ENCODE peak calls at places on chromosomes 13 and 19, in eight cellular contexts. One of them, this sample, is unnamed.

GRCh38 chr13:49454388-49455015 is 10.4 kb downstream of the SETDB2 start:
- DNase-seq in HL-60: no peak
- DNase-seq in left colon: no peak
- DNase-seq in endodermal cell: no peak
- DNase-seq in NAMALWA: peak
- DNase-seq in adrenal gland: no peak
- DNase-seq in naive thymus-derived CD8-positive, alpha-beta T cell: no peak
- DNase-seq in head of caudate nucleus: no peak
- DNase-seq in this sample: no peak

GRCh38 chr19:52170863-52171320 is 529 bp downstream of the ZNF836 start:
- DNase-seq in endodermal cell: peak
- DNase-seq in naive thymus-derived CD8-positive, alpha-beta T cell: no peak
- DNase-seq in NAMALWA: no peak
- DNase-seq in head of caudate nucleus: peak
- DNase-seq in adrenal gland: peak
- DNase-seq in left colon: no peak
- DNase-seq in HL-60: no peak
- DNase-seq in this sample: no peak

GRCh38 chr19:510606-511100 is 3.4 kb downstream of the TPGS1 start:
- DNase-seq in endodermal cell: peak
- DNase-seq in NAMALWA: peak
- DNase-seq in adrenal gland: peak
- DNase-seq in head of caudate nucleus: peak
- DNase-seq in naive thymus-derived CD8-positive, alpha-beta T cell: peak
- DNase-seq in left colon: peak
- DNase-seq in HL-60: peak
- DNase-seq in this sample: peak

GRCh38 chr13:45575830-45576180 is 39.7 kb downstream of the ERICH6B start:
- DNase-seq in naive thymus-derived CD8-positive, alpha-beta T cell: no peak
- DNase-seq in HL-60: no peak
- DNase-seq in adrenal gland: no peak
- DNase-seq in head of caudate nucleus: no peak
- DNase-seq in endodermal cell: no peak
- DNase-seq in NAMALWA: no peak
- DNase-seq in left colon: no peak
- DNase-seq in this sample: no peak

GRCh38 chr19:11530432-11530831 is 1.5 kb upstream of the ECSIT start:
- DNase-seq in naive thymus-derived CD8-positive, alpha-beta T cell: peak
- DNase-seq in NAMALWA: peak
- DNase-seq in left colon: peak
- DNase-seq in adrenal gland: peak
- DNase-seq in endodermal cell: peak
- DNase-seq in HL-60: peak
- DNase-seq in head of caudate nucleus: peak
- DNase-seq in this sample: peak

GRCh38 chr13:102141625-102142472 is 260.0 kb downstream of the FGF14 start:
- DNase-seq in HL-60: no peak
- DNase-seq in adrenal gland: no peak
- DNase-seq in endodermal cell: no peak
- DNase-seq in naive thymus-derived CD8-positive, alpha-beta T cell: no peak
- DNase-seq in NAMALWA: peak
- DNase-seq in head of caudate nucleus: no peak
- DNase-seq in left colon: no peak
- DNase-seq in this sample: no peak

GRCh38 chr13:96075953-96076543 is 13.9 kb upstream of the HS6ST3 start:
- DNase-seq in naive thymus-derived CD8-positive, alpha-beta T cell: no peak
- DNase-seq in left colon: no peak
- DNase-seq in HL-60: no peak
- DNase-seq in head of caudate nucleus: no peak
- DNase-seq in adrenal gland: no peak
- DNase-seq in endodermal cell: no peak
- DNase-seq in NAMALWA: peak
- DNase-seq in this sample: no peak

GRCh38 chr13:45119469-45119989 is 781 bp upstream of the GTF2F2 start:
- DNase-seq in HL-60: no peak
- DNase-seq in naive thymus-derived CD8-positive, alpha-beta T cell: peak
- DNase-seq in NAMALWA: peak
- DNase-seq in head of caudate nucleus: no peak
- DNase-seq in adrenal gland: peak
- DNase-seq in left colon: no peak
- DNase-seq in endodermal cell: peak
- DNase-seq in this sample: peak

GRCh38 chr19:41025871-41026270 is 34.8 kb downstream of the CYP2B6 start:
- DNase-seq in left colon: no peak
- DNase-seq in endodermal cell: peak
- DNase-seq in HL-60: no peak
- DNase-seq in naive thymus-derived CD8-positive, alpha-beta T cell: no peak
- DNase-seq in adrenal gland: no peak
- DNase-seq in NAMALWA: no peak
- DNase-seq in head of caudate nucleus: no peak
- DNase-seq in this sample: no peak

GRCh38 chr19:49767967-49768581 is 1.3 kb downstream of the AP2A1 start:
- DNase-seq in endodermal cell: no peak
- DNase-seq in left colon: no peak
- DNase-seq in HL-60: no peak
- DNase-seq in adrenal gland: no peak
- DNase-seq in head of caudate nucleus: no peak
- DNase-seq in NAMALWA: no peak
- DNase-seq in naive thymus-derived CD8-positive, alpha-beta T cell: no peak
- DNase-seq in this sample: no peak

This sample was measured in activated CD4-positive, alpha-beta T cell treated with anti-CD3 and anti-CD28 coated beads for 24 hours.